ENCODE peak calls at places on chromosomes 16 and 17, in five cellular contexts. One of them, this sample, is unnamed.

GRCh38 chr17:40461774-40462342 is 18.6 kb downstream of the IGFBP4 start:
- DNase-seq in GM19239: no peak
- DNase-seq in A673: no peak
- DNase-seq in type B pancreatic cell: no peak
- DNase-seq in iPS-NIHi11: no peak
- DNase-seq in this sample: no peak

GRCh38 chr16:57791156-57791902 is 11.0 kb downstream of the KIFC3 start:
- DNase-seq in GM19239: no peak
- DNase-seq in A673: no peak
- DNase-seq in type B pancreatic cell: no peak
- DNase-seq in iPS-NIHi11: no peak
- DNase-seq in this sample: no peak

GRCh38 chr17:82316651-82317393 is 586 bp downstream of the CD7 start:
- DNase-seq in GM19239: no peak
- DNase-seq in A673: no peak
- DNase-seq in type B pancreatic cell: no peak
- DNase-seq in iPS-NIHi11: no peak
- DNase-seq in this sample: no peak

GRCh38 chr17:77186141-77186604 is 45.4 kb downstream of the SEC14L1 start:
- DNase-seq in GM19239: no peak
- DNase-seq in A673: no peak
- DNase-seq in type B pancreatic cell: no peak
- DNase-seq in iPS-NIHi11: no peak
- DNase-seq in this sample: no peak

GRCh38 chr17:34892864-34893263 is 68.4 kb downstream of the CCT6B start:
- DNase-seq in GM19239: no peak
- DNase-seq in A673: peak; percentile 25
- DNase-seq in type B pancreatic cell: no peak
- DNase-seq in iPS-NIHi11: peak; percentile 87
- DNase-seq in this sample: peak; percentile 26

GRCh38 chr16:78659668-78660217 is 560.3 kb downstream of the WWOX start:
- DNase-seq in GM19239: no peak
- DNase-seq in A673: no peak
- DNase-seq in type B pancreatic cell: no peak
- DNase-seq in iPS-NIHi11: no peak
- DNase-seq in this sample: no peak

GRCh38 chr16:49340466-49340865 is 33.1 kb upstream of the C16orf78 start:
- DNase-seq in GM19239: no peak
- DNase-seq in A673: no peak
- DNase-seq in type B pancreatic cell: peak; percentile 32
- DNase-seq in iPS-NIHi11: no peak
- DNase-seq in this sample: no peak

GRCh38 chr17:2695961-2696760 is 15.4 kb downstream of the CLUH start:
- DNase-seq in GM19239: peak; percentile 21
- DNase-seq in A673: no peak
- DNase-seq in type B pancreatic cell: peak; percentile 66
- DNase-seq in iPS-NIHi11: peak; percentile 20
- DNase-seq in this sample: no peak

GRCh38 chr16:74743668-74744299 is 30.8 kb downstream of the FA2H start:
- DNase-seq in GM19239: no peak
- DNase-seq in A673: peak; percentile 18
- DNase-seq in type B pancreatic cell: no peak
- DNase-seq in iPS-NIHi11: no peak
- DNase-seq in this sample: peak; percentile 84

GRCh38 chr16:66830422-66831404 is at the start of gene NAE1:
- DNase-seq in GM19239: peak; percentile 86
- DNase-seq in A673: peak; percentile 93
- DNase-seq in type B pancreatic cell: peak; percentile 96
- DNase-seq in iPS-NIHi11: peak; percentile 98
- DNase-seq in this sample: peak; percentile 87

GRCh38 chr16:72814226-72814625 is 233.7 kb downstream of the ZFHX3 start:
- DNase-seq in GM19239: no peak
- DNase-seq in A673: no peak
- DNase-seq in type B pancreatic cell: no peak
- DNase-seq in iPS-NIHi11: no peak
- DNase-seq in this sample: no peak

GRCh38 chr16:74909665-74910064 is 75.3 kb downstream of the WDR59 start:
- DNase-seq in GM19239: no peak
- DNase-seq in A673: no peak
- DNase-seq in type B pancreatic cell: no peak
- DNase-seq in iPS-NIHi11: no peak
- DNase-seq in this sample: no peak

GRCh38 chr17:29263916-29264315 is 17.3 kb downstream of the CRYBA1 start:
- DNase-seq in GM19239: no peak
- DNase-seq in A673: no peak
- DNase-seq in type B pancreatic cell: no peak
- DNase-seq in iPS-NIHi11: no peak
- DNase-seq in this sample: no peak

GRCh38 chr16:5036228-5037156 is 2.8 kb upstream of the NAGPA start:
- DNase-seq in GM19239: no peak
- DNase-seq in A673: no peak
- DNase-seq in type B pancreatic cell: no peak
- DNase-seq in iPS-NIHi11: peak; percentile 74
- DNase-seq in this sample: no peak

GRCh38 chr16:48444574-48444973 is 59.4 kb upstream of the SIAH1 start:
- DNase-seq in GM19239: no peak
- DNase-seq in A673: no peak
- DNase-seq in type B pancreatic cell: no peak
- DNase-seq in iPS-NIHi11: peak; percentile 29
- DNase-seq in this sample: peak; percentile 79

GRCh38 chr16:81703177-81704155 is 75.6 kb upstream of the PLCG2 start:
- DNase-seq in GM19239: no peak
- DNase-seq in A673: peak; percentile 54
- DNase-seq in type B pancreatic cell: no peak
- DNase-seq in iPS-NIHi11: no peak
- DNase-seq in this sample: peak; percentile 42

GRCh38 chr17:7173687-7174602 is 5.2 kb downstream of the ASGR1 start:
- DNase-seq in GM19239: no peak
- DNase-seq in A673: peak; percentile 27
- DNase-seq in type B pancreatic cell: no peak
- DNase-seq in iPS-NIHi11: peak; percentile 82
- DNase-seq in this sample: peak; percentile 29

GRCh38 chr17:55742272-55743102 is 8.4 kb upstream of the PCTP start:
- DNase-seq in GM19239: no peak
- DNase-seq in A673: no peak
- DNase-seq in type B pancreatic cell: no peak
- DNase-seq in iPS-NIHi11: no peak
- DNase-seq in this sample: no peak

GRCh38 chr17:9022553-9023388 is 1.5 kb downstream of the NTN1 start:
- DNase-seq in GM19239: peak; percentile 21
- DNase-seq in A673: no peak
- DNase-seq in type B pancreatic cell: no peak
- DNase-seq in iPS-NIHi11: peak; percentile 49
- DNase-seq in this sample: no peak

GRCh38 chr16:4746991-4747574 is 12.7 kb downstream of the DNAAF8 start:
- DNase-seq in GM19239: no peak
- DNase-seq in A673: no peak
- DNase-seq in type B pancreatic cell: no peak
- DNase-seq in iPS-NIHi11: no peak
- DNase-seq in this sample: no peak

GRCh38 chr16:65102326-65102725 is 19.5 kb downstream of the CDH11 start:
- DNase-seq in GM19239: no peak
- DNase-seq in A673: no peak
- DNase-seq in type B pancreatic cell: no peak
- DNase-seq in iPS-NIHi11: no peak
- DNase-seq in this sample: no peak

GRCh38 chr16:75109732-75110243 is 6.8 kb downstream of the LDHD start:
- DNase-seq in GM19239: no peak
- DNase-seq in A673: no peak
- DNase-seq in type B pancreatic cell: no peak
- DNase-seq in iPS-NIHi11: no peak
- DNase-seq in this sample: no peak

GRCh38 chr16:12267491-12267890 is 291.0 kb downstream of the SNX29 start:
- DNase-seq in GM19239: no peak
- DNase-seq in A673: no peak
- DNase-seq in type B pancreatic cell: no peak
- DNase-seq in iPS-NIHi11: no peak
- DNase-seq in this sample: no peak

GRCh38 chr16:870856-871561 is 70.5 kb upstream of the GNG13 start:
- DNase-seq in GM19239: no peak
- DNase-seq in A673: no peak
- DNase-seq in type B pancreatic cell: no peak
- DNase-seq in iPS-NIHi11: no peak
- DNase-seq in this sample: no peak

GRCh38 chr16:19578378-19578851 is 22.9 kb downstream of the VPS35L start:
- DNase-seq in GM19239: no peak
- DNase-seq in A673: no peak
- DNase-seq in type B pancreatic cell: no peak
- DNase-seq in iPS-NIHi11: no peak
- DNase-seq in this sample: no peak

GRCh38 chr17:76989519-76989918 is 121.3 kb downstream of the MGAT5B start:
- DNase-seq in GM19239: no peak
- DNase-seq in A673: no peak
- DNase-seq in type B pancreatic cell: no peak
- DNase-seq in iPS-NIHi11: no peak
- DNase-seq in this sample: no peak

GRCh38 chr16:76441886-76442285 is 164.7 kb downstream of the CNTNAP4 start:
- DNase-seq in GM19239: no peak
- DNase-seq in A673: no peak
- DNase-seq in type B pancreatic cell: no peak
- DNase-seq in iPS-NIHi11: no peak
- DNase-seq in this sample: no peak

GRCh38 chr16:87608400-87608985 is 6.2 kb downstream of the JPH3 start:
- DNase-seq in GM19239: peak; percentile 67
- DNase-seq in A673: peak; percentile 55
- DNase-seq in type B pancreatic cell: peak; percentile 84
- DNase-seq in iPS-NIHi11: peak; percentile 91
- DNase-seq in this sample: peak; percentile 73

GRCh38 chr17:12667299-12667958 is 1.7 kb downstream of the MYOCD start:
- DNase-seq in GM19239: peak; percentile 6
- DNase-seq in A673: peak; percentile 58
- DNase-seq in type B pancreatic cell: no peak
- DNase-seq in iPS-NIHi11: peak; percentile 50
- DNase-seq in this sample: peak; percentile 22

GRCh38 chr16:58409316-58409973 is 17.2 kb downstream of the GINS3 start:
- DNase-seq in GM19239: no peak
- DNase-seq in A673: no peak
- DNase-seq in type B pancreatic cell: no peak
- DNase-seq in iPS-NIHi11: no peak
- DNase-seq in this sample: peak; percentile 19

GRCh38 chr16:4110680-4111079 is 5.6 kb downstream of the ADCY9 start:
- DNase-seq in GM19239: no peak
- DNase-seq in A673: no peak
- DNase-seq in type B pancreatic cell: no peak
- DNase-seq in iPS-NIHi11: no peak
- DNase-seq in this sample: no peak

GRCh38 chr17:31696184-31696602 is 162.9 kb downstream of the COPRS start:
- DNase-seq in GM19239: no peak
- DNase-seq in A673: peak; percentile 32
- DNase-seq in type B pancreatic cell: peak; percentile 81
- DNase-seq in iPS-NIHi11: peak; percentile 55
- DNase-seq in this sample: no peak

GRCh38 chr17:50916026-50916707 is 50.0 kb upstream of the TOB1 start:
- DNase-seq in GM19239: no peak
- DNase-seq in A673: no peak
- DNase-seq in type B pancreatic cell: no peak
- DNase-seq in iPS-NIHi11: no peak
- DNase-seq in this sample: no peak

GRCh38 chr17:40352044-40352778 is 12.3 kb downstream of the GJD3 start:
- DNase-seq in GM19239: no peak
- DNase-seq in A673: no peak
- DNase-seq in type B pancreatic cell: no peak
- DNase-seq in iPS-NIHi11: no peak
- DNase-seq in this sample: no peak

GRCh38 chr17:39737761-39738567 is at the start of gene GRB7:
- DNase-seq in GM19239: no peak
- DNase-seq in A673: no peak
- DNase-seq in type B pancreatic cell: no peak
- DNase-seq in iPS-NIHi11: peak; percentile 87
- DNase-seq in this sample: peak; percentile 95

GRCh38 chr17:17503566-17504130 is 7.5 kb upstream of the RASD1 start:
- DNase-seq in GM19239: no peak
- DNase-seq in A673: no peak
- DNase-seq in type B pancreatic cell: no peak
- DNase-seq in iPS-NIHi11: no peak
- DNase-seq in this sample: no peak

GRCh38 chr16:79713609-79714309 is 113.2 kb upstream of the MAF start:
- DNase-seq in GM19239: no peak
- DNase-seq in A673: no peak
- DNase-seq in type B pancreatic cell: no peak
- DNase-seq in iPS-NIHi11: no peak
- DNase-seq in this sample: no peak

GRCh38 chr17:258045-258734 is 76.7 kb upstream of the DOC2B start:
- DNase-seq in GM19239: no peak
- DNase-seq in A673: no peak
- DNase-seq in type B pancreatic cell: peak; percentile 58
- DNase-seq in iPS-NIHi11: no peak
- DNase-seq in this sample: no peak

GRCh38 chr17:78421534-78422266 is 43.3 kb downstream of the PGS1 start:
- DNase-seq in GM19239: peak; percentile 94
- DNase-seq in A673: peak; percentile 64
- DNase-seq in type B pancreatic cell: peak; percentile 86
- DNase-seq in iPS-NIHi11: peak; percentile 94
- DNase-seq in this sample: peak; percentile 78

This sample was measured in RWPE1.